ENCODE peak calls at places on chromosomes 13 and 19, in nine cellular contexts. S is EL, I is brain microvascular endothelial cell, C is body of pancreas, E is cardiac muscle cell, Q is retina, J is progenitor cell of endocrine pancreas, V is Right ventricle myocardium superior, N is osteocyte. B is an unnamed sample.

GRCh38 chr13:34757441-34757840 is 184.6 kb upstream of the NBEA start:
- DNase-seq in S (peak; percentile 4), I (peak; percentile 17), C (no peak), E (no peak), Q (no peak), J (no peak), V (no peak), N (no peak), B (no peak)

GRCh38 chr13:49821216-49821820 is 28.8 kb upstream of the KPNA3 start:
- DNase-seq in S (no peak), I (no peak), C (no peak), E (no peak), Q (no peak), J (no peak), V (no peak), N (no peak), B (no peak)

GRCh38 chr13:46171223-46171622 is 10.8 kb downstream of the LCP1 start:
- DNase-seq in S (no peak), I (no peak), C (no peak), E (no peak), Q (no peak), J (no peak), V (no peak), N (no peak), B (no peak)

GRCh38 chr19:49362048-49362925 is at the start of gene TEAD2:
- DNase-seq in S (peak; percentile 70), I (peak; percentile 24), C (peak; percentile 78), E (peak; percentile 83), Q (peak; percentile 78), J (peak; percentile 61), V (peak; percentile 86), N (peak; percentile 87), B (no peak)

GRCh38 chr19:16078311-16078758 is 2.0 kb downstream of the TPM4 start:
- DNase-seq in S (peak; percentile 78), I (no peak), C (no peak), E (peak; percentile 29), Q (peak; percentile 35), J (no peak), V (no peak), N (no peak), B (no peak)

GRCh38 chr19:49746206-49746958 is 16.7 kb downstream of the TSKS start:
- DNase-seq in S (peak; percentile 37), I (no peak), C (peak; percentile 41), E (no peak), Q (peak; percentile 29), J (no peak), V (peak; percentile 65), N (no peak), B (no peak)

GRCh38 chr13:99208845-99209527 is 8.3 kb downstream of the UBAC2 start:
- DNase-seq in S (no peak), I (no peak), C (no peak), E (no peak), Q (no peak), J (no peak), V (no peak), N (peak; percentile 63), B (no peak)

GRCh38 chr13:35219021-35219420 is 257.5 kb downstream of the MAB21L1 start:
- DNase-seq in S (no peak), I (no peak), C (no peak), E (no peak), Q (no peak), J (no peak), V (no peak), N (no peak), B (no peak)

GRCh38 chr13:21061077-21061945 is at the start of gene LATS2:
- DNase-seq in S (peak; percentile 96), I (peak; percentile 95), C (peak; percentile 97), E (peak; percentile 98), Q (peak; percentile 95), J (peak; percentile 94), V (peak; percentile 99), N (peak; percentile 98), B (peak; percentile 54)

GRCh38 chr13:67231481-67231940 is 1.4 kb upstream of the PCDH9 start:
- DNase-seq in S (no peak), I (no peak), C (no peak), E (peak; percentile 20), Q (no peak), J (no peak), V (no peak), N (no peak), B (no peak)

GRCh38 chr13:96690998-96691397 is 303.3 kb downstream of the OXGR1 start:
- DNase-seq in S (no peak), I (no peak), C (no peak), E (no peak), Q (no peak), J (no peak), V (no peak), N (no peak), B (no peak)

GRCh38 chr13:51519839-51520238 is 64.4 kb upstream of the WDFY2 start:
- DNase-seq in S (peak; percentile 69), I (no peak), C (no peak), E (no peak), Q (no peak), J (no peak), V (no peak), N (no peak), B (no peak)

GRCh38 chr19:50431343-50432220 is 1.1 kb upstream of the MYBPC2 start:
- DNase-seq in S (peak; percentile 64), I (peak; percentile 59), C (peak; percentile 86), E (peak; percentile 89), Q (peak; percentile 96), J (peak; percentile 90), V (peak; percentile 90), N (peak; percentile 96), B (peak; percentile 70)

GRCh38 chr13:79724348-79725103 is 243.6 kb downstream of the NDFIP2 start:
- DNase-seq in S (no peak), I (no peak), C (peak; percentile 49), E (peak; percentile 11), Q (no peak), J (no peak), V (no peak), N (no peak), B (no peak)

GRCh38 chr19:5967994-5968430 is 9.9 kb downstream of the RANBP3 start:
- DNase-seq in S (peak; percentile 82), I (peak; percentile 72), C (peak; percentile 80), E (peak; percentile 76), Q (peak; percentile 65), J (peak; percentile 50), V (no peak), N (no peak), B (peak; percentile 39)

GRCh38 chr19:52369463-52370340 is at the start of gene ZNF880:
- DNase-seq in S (peak; percentile 92), I (peak; percentile 87), C (peak; percentile 95), E (peak; percentile 89), Q (peak; percentile 96), J (no peak), V (peak; percentile 97), N (peak; percentile 77), B (peak; percentile 84)

GRCh38 chr13:29679357-29680050 is 84.0 kb upstream of the SLC7A1 start:
- DNase-seq in S (no peak), I (no peak), C (peak; percentile 58), E (no peak), Q (no peak), J (no peak), V (peak; percentile 64), N (no peak), B (no peak)

GRCh38 chr19:39509233-39509632 is 5.7 kb upstream of the SELENOV start:
- DNase-seq in S (no peak), I (no peak), C (no peak), E (no peak), Q (no peak), J (no peak), V (no peak), N (no peak), B (no peak)

GRCh38 chr19:46759817-46760333 is 13.6 kb upstream of the STRN4 start:
- DNase-seq in S (peak; percentile 58), I (peak; percentile 29), C (no peak), E (no peak), Q (no peak), J (no peak), V (no peak), N (no peak), B (no peak)

GRCh38 chr19:39498262-39499081 is at the start of gene DLL3:
- DNase-seq in S (peak; percentile 24), I (peak; percentile 7), C (no peak), E (peak; percentile 22), Q (no peak), J (no peak), V (no peak), N (no peak), B (no peak)

GRCh38 chr19:32203161-32203560 is 142.2 kb upstream of the ZNF507 start:
- DNase-seq in S (no peak), I (no peak), C (no peak), E (no peak), Q (no peak), J (no peak), V (no peak), N (peak; percentile 57), B (no peak)

GRCh38 chr19:4098493-4098892 is 25.4 kb downstream of the MAP2K2 start:
- DNase-seq in S (no peak), I (no peak), C (no peak), E (no peak), Q (no peak), J (no peak), V (peak; percentile 84), N (no peak), B (no peak)

GRCh38 chr13:18944501-18945068 is 237.0 kb downstream of the TUBA3C start:
- DNase-seq in S (no peak), I (no peak), C (no peak), E (no peak), Q (no peak), J (no peak), V (no peak), N (no peak), B (no peak)

GRCh38 chr13:110638814-110639806 is 23.8 kb downstream of the NAXD start:
- DNase-seq in S (no peak), I (no peak), C (no peak), E (no peak), Q (no peak), J (no peak), V (no peak), N (no peak), B (no peak)

GRCh38 chr13:23617551-23618014 is 47.4 kb downstream of the TNFRSF19 start:
- DNase-seq in S (peak; percentile 38), I (peak; percentile 94), C (no peak), E (no peak), Q (no peak), J (no peak), V (no peak), N (no peak), B (no peak)

GRCh38 chr13:107427531-107427930 is 787.8 kb downstream of the LIG4 start:
- DNase-seq in S (no peak), I (no peak), C (no peak), E (no peak), Q (no peak), J (no peak), V (no peak), N (no peak), B (no peak)

GRCh38 chr19:18100710-18101109 is 3.1 kb downstream of the MAST3 start:
- DNase-seq in S (no peak), I (no peak), C (no peak), E (peak; percentile 73), Q (no peak), J (no peak), V (no peak), N (no peak), B (no peak)

GRCh38 chr13:36476661-36477060 is 44.4 kb downstream of the CCNA1 start:
- DNase-seq in S (no peak), I (no peak), C (no peak), E (no peak), Q (no peak), J (no peak), V (no peak), N (no peak), B (no peak)

GRCh38 chr19:49475995-49476880 is 2.2 kb downstream of the FLT3LG start:
- DNase-seq in S (no peak), I (no peak), C (no peak), E (peak; percentile 86), Q (peak; percentile 71), J (peak; percentile 77), V (no peak), N (no peak), B (no peak)

B was measured in activated gamma-delta T cell treated with anti-CD3 and anti-CD28 coated beads, Interleukin-2, amount 50 U/mL, for 16 hours.